ENCODE peak calls at places on chromosomes 16 and 17, in five cellular contexts. S is HL-60, Z is BE2C, V is aorta, C is lung. L is an unnamed sample. For H3K27me3, the result is how much of the 10 kb centered on the place peaks cover.

GRCh38 chr17:2723505-2723996 is 12.0 kb upstream of the CLUH start:
- DNase-seq in C (no peak), Z (peak), S (no peak), V (no peak), L (no peak)

GRCh38 chr17:75688209-75688771 is 21.2 kb downstream of the SAP30BP start:
- DNase-seq in C (no peak), V (peak), S (no peak), Z (no peak), L (no peak)

GRCh38 chr17:57600092-57600491 is 145.0 kb downstream of the CCDC182 start:
- DNase-seq in S (no peak), Z (no peak), C (no peak), V (no peak), L (no peak)

GRCh38 chr17:2023692-2024571 is 1.2 kb downstream of the RTN4RL1 start:
- DNase-seq in Z (no peak), C (peak), S (peak), V (no peak), L (no peak)

GRCh38 chr16:85425061-85425662 is 188.0 kb upstream of the GSE1 start:
- DNase-seq in V (peak), Z (peak), S (no peak), C (no peak), L (no peak)

GRCh38 chr16:85541619-85542547 is 71.2 kb upstream of the GSE1 start:
- DNase-seq in Z (no peak), C (no peak), V (no peak), S (no peak), L (no peak)

GRCh38 chr17:38874505-38875419 is 4.9 kb downstream of the LASP1 start:
- DNase-seq in S (no peak), Z (no peak), V (peak), C (no peak), L (no peak)

GRCh38 chr16:89453662-89454321 is 36.6 kb downstream of the ANKRD11 start:
- DNase-seq in C (no peak), Z (no peak), V (no peak), S (peak), L (no peak)

GRCh38 chr17:50935201-50936124 is 69.3 kb upstream of the TOB1 start:
- DNase-seq in Z (no peak), S (no peak), V (peak), C (peak), L (no peak)

GRCh38 chr16:15034266-15035162 is 21.4 kb downstream of the NTAN1 start:
- DNase-seq in Z (no peak), C (no peak), V (peak), S (no peak), L (no peak)

GRCh38 chr16:15031596-15031995 is 24.3 kb downstream of the NTAN1 start:
- DNase-seq in C (no peak), S (no peak), Z (no peak), V (no peak), L (no peak)

GRCh38 chr16:15035163-15035729 is 20.6 kb downstream of the NTAN1 start:
- DNase-seq in Z (no peak), S (no peak), C (no peak), V (peak), L (no peak)

GRCh38 chr16:15032547-15033308 is 23.1 kb downstream of the NTAN1 start:
- DNase-seq in C (no peak), Z (no peak), V (no peak), S (no peak), L (no peak)

DNA sequence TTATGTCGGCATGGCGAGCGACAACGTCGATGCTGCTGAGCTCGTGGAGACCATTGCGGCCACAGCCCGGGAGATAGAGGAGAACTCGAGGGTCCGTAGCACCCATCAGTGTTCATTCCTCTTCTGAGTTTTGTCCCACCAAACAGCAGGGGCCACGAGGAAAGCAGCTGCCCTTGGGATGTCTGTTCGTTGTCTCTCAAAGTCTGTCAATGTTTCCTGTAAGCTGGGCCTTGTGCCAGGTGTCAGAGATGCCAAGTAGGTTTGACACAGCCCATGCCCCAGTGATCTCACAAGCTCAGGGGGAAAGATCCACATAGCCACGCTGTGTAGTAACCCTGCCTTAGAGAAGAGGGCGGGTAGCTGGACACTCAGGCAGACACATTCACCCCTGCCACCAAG is 22.6 kb downstream of the NTAN1 start:
- DNase-seq in S (no peak), C (no peak), V (no peak), Z (peak), L (no peak)
- H3K4me3 ChIP-seq in S (no peak), C (no peak), V (no peak), Z (no peak), L (no peak)

DNA sequence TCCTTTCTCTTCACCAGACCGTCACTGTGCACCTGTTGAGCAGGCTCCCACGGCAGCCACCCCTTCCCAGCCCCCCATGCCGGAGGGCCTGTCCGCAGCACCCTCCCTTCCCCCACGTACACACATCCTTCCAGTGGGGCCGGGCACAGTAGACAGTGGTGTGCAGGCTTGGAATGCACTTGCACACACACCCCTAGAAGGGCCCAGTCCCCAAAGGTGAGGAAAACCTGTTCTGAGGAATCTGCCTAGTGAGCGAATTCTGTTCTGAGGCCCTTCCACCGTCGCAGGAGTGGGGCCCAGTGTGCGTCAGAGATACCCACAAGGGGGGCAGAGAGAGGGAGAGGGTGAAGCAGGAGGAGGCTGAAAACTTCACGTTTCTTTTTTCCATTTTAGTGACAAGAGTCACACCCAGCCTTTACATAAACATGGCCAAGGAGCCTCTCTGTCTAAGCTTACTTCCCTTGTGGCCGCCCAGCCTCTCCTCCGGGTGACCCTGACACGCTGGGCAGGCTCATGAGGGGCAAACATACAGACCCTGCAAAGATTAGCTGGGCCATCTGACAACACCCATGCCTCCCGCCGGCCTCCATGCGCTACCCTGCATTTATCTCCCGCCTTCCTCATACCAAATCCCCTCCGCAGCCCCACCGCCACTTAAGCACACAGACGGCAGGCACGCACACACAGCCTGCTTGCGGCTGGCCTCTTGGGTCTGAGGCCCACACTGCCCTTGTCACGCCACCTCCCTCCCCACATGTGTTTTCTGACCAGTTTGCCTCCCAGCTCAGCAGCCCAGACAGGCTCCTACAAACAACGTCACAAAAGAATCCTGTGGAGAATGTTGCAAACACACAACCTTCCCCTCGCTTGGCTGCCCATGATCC is 1.8 kb downstream of the ZBTB4 start:
- DNase-seq in C (peak), Z (no peak), V (peak), S (no peak), L (no peak)
- H3K27me3 ChIP-seq in C (under half), Z (under half), V (under half), S (under half), L (under half)

DNA sequence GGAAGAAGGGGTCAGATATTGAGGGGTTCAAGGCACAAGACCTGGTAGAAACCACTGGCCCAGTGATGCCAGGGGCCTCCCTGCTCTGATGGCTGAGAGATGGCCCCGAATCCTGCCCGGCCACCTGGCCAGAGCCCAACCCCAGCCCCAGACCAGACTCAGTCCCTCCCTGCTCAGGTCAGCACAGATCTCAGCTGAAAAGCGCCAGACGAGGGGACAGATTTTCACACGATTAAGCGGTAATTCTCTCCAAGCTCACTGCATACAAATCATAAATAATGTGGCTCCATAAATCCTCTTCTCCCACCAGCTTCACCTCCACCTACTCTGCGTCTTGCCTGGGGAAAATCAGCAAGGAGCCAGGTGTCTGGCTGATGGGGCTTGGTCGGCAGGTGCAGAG is 57.1 kb downstream of the ENGASE start:
- DNase-seq in C (no peak), S (no peak), Z (no peak), V (no peak), L (no peak)
- H3K4me3 ChIP-seq in C (no peak), S (no peak), Z (no peak), V (no peak), L (no peak)

GRCh38 chr17:46822388-46822921 is 4.0 kb upstream of the WNT3 start:
- DNase-seq in V (no peak), Z (no peak), S (peak), C (peak), L (no peak)

GRCh38 chr17:46827274-46827673 is 8.8 kb upstream of the WNT3 start:
- DNase-seq in Z (no peak), C (no peak), V (no peak), S (no peak), L (no peak)

GRCh38 chr17:46823657-46824056 is 5.2 kb upstream of the WNT3 start:
- DNase-seq in V (no peak), S (no peak), Z (no peak), C (no peak), L (no peak)

GRCh38 chr17:46821482-46822387 is 3.2 kb upstream of the WNT3 start:
- DNase-seq in C (no peak), Z (no peak), V (no peak), S (no peak), L (no peak)

GRCh38 chr17:46826116-46826515 is 7.6 kb upstream of the WNT3 start:
- DNase-seq in S (no peak), C (no peak), V (no peak), Z (no peak), L (no peak)
- H3K27me3 ChIP-seq in S (under half), C (under half), V (under half), Z (under half), L (under half)

L was measured in kidney epithelial cell.